ENCODE peak calls at places on chromosomes 3 and 15, in five cellular contexts. One of them, this sample, is unnamed.

GRCh38 chr3:161423911-161424522 is 52.7 kb upstream of the SPTSSB start:
- DNase-seq in small intestine: peak; percentile 49
- DNase-seq in DMS153: peak; percentile 31
- DNase-seq in immature natural killer cell: peak; percentile 51
- DNase-seq in effector CD4-positive, alpha-beta T cell: no peak
- DNase-seq in this sample: no peak

GRCh38 chr15:66955871-66956585 is 109.4 kb upstream of the SMAD3 start:
- DNase-seq in immature natural killer cell: no peak
- DNase-seq in DMS153: no peak
- DNase-seq in effector CD4-positive, alpha-beta T cell: no peak
- DNase-seq in small intestine: no peak
- DNase-seq in this sample: no peak

GRCh38 chr3:41489205-41489604 is 289.9 kb downstream of the CTNNB1 start:
- DNase-seq in DMS153: no peak
- DNase-seq in small intestine: no peak
- DNase-seq in immature natural killer cell: no peak
- DNase-seq in effector CD4-positive, alpha-beta T cell: no peak
- DNase-seq in this sample: no peak

GRCh38 chr3:9901967-9902366 is 681 bp upstream of the IL17RE start:
- DNase-seq in small intestine: no peak
- DNase-seq in DMS153: no peak
- DNase-seq in immature natural killer cell: no peak
- DNase-seq in effector CD4-positive, alpha-beta T cell: no peak
- DNase-seq in this sample: no peak

GRCh38 chr3:121809249-121809648 is 25.6 kb downstream of the IQCB1 start:
- DNase-seq in effector CD4-positive, alpha-beta T cell: no peak
- DNase-seq in DMS153: no peak
- DNase-seq in immature natural killer cell: no peak
- DNase-seq in small intestine: peak; percentile 22
- DNase-seq in this sample: no peak

GRCh38 chr3:140316895-140317400 is 360.9 kb upstream of the TRIM42 start:
- DNase-seq in DMS153: no peak
- DNase-seq in immature natural killer cell: no peak
- DNase-seq in small intestine: no peak
- DNase-seq in effector CD4-positive, alpha-beta T cell: no peak
- DNase-seq in this sample: no peak

GRCh38 chr3:42600958-42601675 is 631 bp downstream of the NKTR start:
- DNase-seq in DMS153: peak; percentile 1
- DNase-seq in small intestine: peak; percentile 70
- DNase-seq in effector CD4-positive, alpha-beta T cell: peak; percentile 44
- DNase-seq in immature natural killer cell: no peak
- DNase-seq in this sample: no peak

GRCh38 chr15:63291507-63291906 is 14.1 kb downstream of the APH1B start:
- DNase-seq in DMS153: no peak
- DNase-seq in small intestine: no peak
- DNase-seq in immature natural killer cell: no peak
- DNase-seq in effector CD4-positive, alpha-beta T cell: no peak
- DNase-seq in this sample: peak; percentile 85

GRCh38 chr3:177026505-177027277 is 170.6 kb downstream of the TBL1XR1 start:
- DNase-seq in small intestine: no peak
- DNase-seq in effector CD4-positive, alpha-beta T cell: no peak
- DNase-seq in DMS153: no peak
- DNase-seq in immature natural killer cell: no peak
- DNase-seq in this sample: peak; percentile 38

GRCh38 chr15:70703483-70703882 is 59.9 kb downstream of the UACA start:
- DNase-seq in DMS153: no peak
- DNase-seq in small intestine: peak; percentile 70
- DNase-seq in immature natural killer cell: no peak
- DNase-seq in effector CD4-positive, alpha-beta T cell: no peak
- DNase-seq in this sample: no peak

GRCh38 chr15:37872661-37873060 is 61.8 kb upstream of the TMCO5A start:
- DNase-seq in small intestine: no peak
- DNase-seq in immature natural killer cell: no peak
- DNase-seq in effector CD4-positive, alpha-beta T cell: no peak
- DNase-seq in DMS153: peak; percentile 17
- DNase-seq in this sample: no peak

GRCh38 chr3:33299395-33300081 is 22.3 kb downstream of the FBXL2 start:
- DNase-seq in small intestine: no peak
- DNase-seq in DMS153: no peak
- DNase-seq in effector CD4-positive, alpha-beta T cell: no peak
- DNase-seq in immature natural killer cell: no peak
- DNase-seq in this sample: peak; percentile 70

GRCh38 chr3:173513123-173513522 is 115.6 kb downstream of the NLGN1 start:
- DNase-seq in DMS153: no peak
- DNase-seq in effector CD4-positive, alpha-beta T cell: no peak
- DNase-seq in immature natural killer cell: no peak
- DNase-seq in small intestine: no peak
- DNase-seq in this sample: no peak

GRCh38 chr15:84992157-84992940 is 10.7 kb downstream of the PDE8A start:
- DNase-seq in immature natural killer cell: no peak
- DNase-seq in effector CD4-positive, alpha-beta T cell: no peak
- DNase-seq in small intestine: peak; percentile 90
- DNase-seq in DMS153: no peak
- DNase-seq in this sample: peak; percentile 56

GRCh38 chr15:63532307-63532744 is 27.9 kb downstream of the USP3 start:
- DNase-seq in small intestine: no peak
- DNase-seq in immature natural killer cell: no peak
- DNase-seq in effector CD4-positive, alpha-beta T cell: no peak
- DNase-seq in DMS153: no peak
- DNase-seq in this sample: no peak

GRCh38 chr3:54577313-54577712 is 350.5 kb downstream of the LRTM1 start:
- DNase-seq in DMS153: no peak
- DNase-seq in immature natural killer cell: no peak
- DNase-seq in small intestine: no peak
- DNase-seq in effector CD4-positive, alpha-beta T cell: no peak
- DNase-seq in this sample: no peak

GRCh38 chr3:59499954-59500353 is 450.1 kb upstream of the CFAP20DC start:
- DNase-seq in small intestine: no peak
- DNase-seq in effector CD4-positive, alpha-beta T cell: no peak
- DNase-seq in immature natural killer cell: no peak
- DNase-seq in DMS153: no peak
- DNase-seq in this sample: no peak

GRCh38 chr3:194632211-194632982 is 822 bp downstream of the TMEM44 start:
- DNase-seq in effector CD4-positive, alpha-beta T cell: no peak
- DNase-seq in DMS153: no peak
- DNase-seq in immature natural killer cell: no peak
- DNase-seq in small intestine: peak; percentile 32
- DNase-seq in this sample: no peak

GRCh38 chr3:128878556-128879124 is 780 bp upstream of the ACAD9 start:
- DNase-seq in immature natural killer cell: no peak
- DNase-seq in small intestine: peak; percentile 58
- DNase-seq in effector CD4-positive, alpha-beta T cell: peak; percentile 7
- DNase-seq in DMS153: peak; percentile 1
- DNase-seq in this sample: peak; percentile 45

GRCh38 chr3:150778793-150779401 is 15.9 kb upstream of the SIAH2 start:
- DNase-seq in effector CD4-positive, alpha-beta T cell: no peak
- DNase-seq in immature natural killer cell: no peak
- DNase-seq in DMS153: no peak
- DNase-seq in small intestine: no peak
- DNase-seq in this sample: no peak

GRCh38 chr15:81400640-81401236 is 26.7 kb upstream of the TMC3 start:
- DNase-seq in small intestine: peak; percentile 73
- DNase-seq in DMS153: no peak
- DNase-seq in effector CD4-positive, alpha-beta T cell: peak; percentile 6
- DNase-seq in immature natural killer cell: peak; percentile 38
- DNase-seq in this sample: peak; percentile 27

GRCh38 chr3:197456271-197457091 is 99.3 kb downstream of the BDH1 start:
- DNase-seq in effector CD4-positive, alpha-beta T cell: peak; percentile 5
- DNase-seq in small intestine: peak; percentile 83
- DNase-seq in DMS153: no peak
- DNase-seq in immature natural killer cell: peak; percentile 29
- DNase-seq in this sample: no peak

GRCh38 chr3:88150371-88150770 is 612 bp downstream of the C3orf38 start:
- DNase-seq in DMS153: no peak
- DNase-seq in effector CD4-positive, alpha-beta T cell: no peak
- DNase-seq in immature natural killer cell: peak; percentile 49
- DNase-seq in small intestine: no peak
- DNase-seq in this sample: no peak

GRCh38 chr3:102235679-102236078 is 199.1 kb upstream of the ZPLD1 start:
- DNase-seq in small intestine: peak; percentile 52
- DNase-seq in effector CD4-positive, alpha-beta T cell: no peak
- DNase-seq in DMS153: no peak
- DNase-seq in immature natural killer cell: no peak
- DNase-seq in this sample: no peak

GRCh38 chr15:60941448-60941847 is 287.7 kb downstream of the RORA start:
- DNase-seq in effector CD4-positive, alpha-beta T cell: no peak
- DNase-seq in DMS153: no peak
- DNase-seq in immature natural killer cell: no peak
- DNase-seq in small intestine: no peak
- DNase-seq in this sample: peak; percentile 60

GRCh38 chr3:145070795-145071194 is 1090.2 kb downstream of the PLOD2 start:
- DNase-seq in effector CD4-positive, alpha-beta T cell: no peak
- DNase-seq in small intestine: no peak
- DNase-seq in DMS153: no peak
- DNase-seq in immature natural killer cell: no peak
- DNase-seq in this sample: no peak

GRCh38 chr3:130826516-130826915 is 67.4 kb upstream of the ATP2C1 start:
- DNase-seq in effector CD4-positive, alpha-beta T cell: no peak
- DNase-seq in immature natural killer cell: no peak
- DNase-seq in DMS153: no peak
- DNase-seq in small intestine: no peak
- DNase-seq in this sample: no peak

GRCh38 chr3:132800958-132801357 is 78.7 kb upstream of the NPHP3 start:
- DNase-seq in small intestine: no peak
- DNase-seq in DMS153: no peak
- DNase-seq in immature natural killer cell: no peak
- DNase-seq in effector CD4-positive, alpha-beta T cell: no peak
- DNase-seq in this sample: no peak